ENCODE peak calls at places on chromosomes 2 and 18, in five cellular contexts. C, K, D, Q and A are unnamed samples.

GRCh38 chr18:46461993-46462392 is 195.0 kb downstream of the LOXHD1 start:
- DNase-seq in K (no peak), D (no peak), C (no peak), Q (no peak), A (no peak)

GRCh38 chr18:28466213-28466612 is 289.3 kb upstream of the CDH2 start:
- DNase-seq in C (no peak), Q (no peak), D (no peak), K (no peak), A (no peak)

GRCh38 chr2:26556309-26557243 is 78.7 kb upstream of the OTOF start:
- DNase-seq in D (no peak), C (no peak), K (no peak), Q (no peak), A (no peak)

GRCh38 chr2:223930002-223930976 is 14.8 kb downstream of the WDFY1 start:
- DNase-seq in K (peak), C (peak), D (no peak), Q (no peak), A (peak)

GRCh38 chr2:239548965-239549595 is 148.3 kb upstream of the HDAC4 start:
- DNase-seq in D (no peak), C (no peak), K (no peak), Q (no peak), A (no peak)

GRCh38 chr2:112582314-112582746 is 2.1 kb upstream of the CHCHD5 start:
- DNase-seq in D (no peak), K (no peak), C (no peak), Q (peak), A (no peak)

GRCh38 chr2:119449526-119449925 is 17.9 kb downstream of the TMEM37 start:
- DNase-seq in Q (no peak), K (no peak), C (no peak), D (no peak), A (no peak)

GRCh38 chr2:127564429-127565260 is 29.2 kb downstream of the MYO7B start:
- DNase-seq in D (no peak), Q (no peak), K (no peak), C (peak), A (no peak)

GRCh38 chr2:155145758-155146229 is 447.3 kb downstream of the KCNJ3 start:
- DNase-seq in C (no peak), Q (no peak), K (no peak), D (no peak), A (no peak)

GRCh38 chr2:234292205-234292954 is 204.5 kb downstream of the ARL4C start:
- DNase-seq in Q (no peak), K (no peak), D (no peak), C (no peak), A (no peak)

GRCh38 chr2:61906187-61906470 is 655 bp downstream of the COMMD1 start:
- DNase-seq in C (no peak), D (no peak), K (no peak), Q (no peak), A (no peak)

GRCh38 chr2:237190958-237191692 is 105.4 kb downstream of the COPS8 start:
- DNase-seq in D (no peak), C (no peak), Q (no peak), K (no peak), A (no peak)

GRCh38 chr2:118151831-118152230 is 63.6 kb downstream of the INSIG2 start:
- DNase-seq in K (no peak), D (no peak), C (no peak), Q (no peak), A (no peak)

GRCh38 chr2:85539361-85540130 is 578 bp downstream of the MAT2A start:
- DNase-seq in D (peak), C (peak), K (peak), Q (peak), A (peak)

GRCh38 chr2:9739508-9739907 is 103.8 kb upstream of the TAF1B start:
- DNase-seq in D (peak), Q (no peak), K (no peak), C (no peak), A (no peak)